ENCODE peak calls at places on chromosome X, in ten cellular contexts. One of them, this sample, is unnamed.

GRCh38 chrX:53831662-53832635 is 145.4 kb upstream of the HUWE1 start:
- DNase-seq in left ventricle myocardium inferior: no peak
- DNase-seq in GM20000: peak
- DNase-seq in RWPE1: peak
- DNase-seq in upper lobe of right lung: no peak
- DNase-seq in CD4-positive, alpha-beta T cell: peak
- DNase-seq in coronary artery: no peak
- DNase-seq in choroid plexus epithelial cell: peak
- DNase-seq in GM10248: peak
- DNase-seq in H9: peak
- DNase-seq in this sample: peak

GRCh38 chrX:11190745-11191510 is 79.8 kb downstream of the HCCS start:
- DNase-seq in H9: no peak
- DNase-seq in CD4-positive, alpha-beta T cell: no peak
- DNase-seq in left ventricle myocardium inferior: no peak
- DNase-seq in GM20000: no peak
- DNase-seq in upper lobe of right lung: no peak
- DNase-seq in choroid plexus epithelial cell: no peak
- DNase-seq in coronary artery: no peak
- DNase-seq in RWPE1: peak
- DNase-seq in GM10248: no peak
- DNase-seq in this sample: no peak

GRCh38 chrX:46554942-46555341 is 9.7 kb upstream of the ZNF674 start:
- DNase-seq in upper lobe of right lung: no peak
- DNase-seq in RWPE1: no peak
- DNase-seq in CD4-positive, alpha-beta T cell: no peak
- DNase-seq in GM20000: no peak
- DNase-seq in H9: no peak
- DNase-seq in coronary artery: no peak
- DNase-seq in GM10248: no peak
- DNase-seq in choroid plexus epithelial cell: peak
- DNase-seq in left ventricle myocardium inferior: no peak
- DNase-seq in this sample: no peak

GRCh38 chrX:134484039-134484438 is 24.1 kb downstream of the HPRT1 start:
- DNase-seq in upper lobe of right lung: no peak
- DNase-seq in coronary artery: no peak
- DNase-seq in RWPE1: no peak
- DNase-seq in H9: no peak
- DNase-seq in left ventricle myocardium inferior: no peak
- DNase-seq in CD4-positive, alpha-beta T cell: no peak
- DNase-seq in GM10248: no peak
- DNase-seq in GM20000: no peak
- DNase-seq in choroid plexus epithelial cell: peak
- DNase-seq in this sample: no peak

GRCh38 chrX:130885508-130885907 is 17.5 kb downstream of the ENOX2 start:
- DNase-seq in upper lobe of right lung: no peak
- DNase-seq in GM10248: no peak
- DNase-seq in GM20000: no peak
- DNase-seq in left ventricle myocardium inferior: no peak
- DNase-seq in RWPE1: no peak
- DNase-seq in H9: no peak
- DNase-seq in choroid plexus epithelial cell: no peak
- DNase-seq in coronary artery: no peak
- DNase-seq in CD4-positive, alpha-beta T cell: no peak
- DNase-seq in this sample: no peak

GRCh38 chrX:138925330-138925729 is 213.8 kb upstream of the FGF13 start:
- DNase-seq in H9: no peak
- DNase-seq in RWPE1: peak
- DNase-seq in CD4-positive, alpha-beta T cell: no peak
- DNase-seq in coronary artery: no peak
- DNase-seq in upper lobe of right lung: no peak
- DNase-seq in left ventricle myocardium inferior: no peak
- DNase-seq in GM20000: no peak
- DNase-seq in choroid plexus epithelial cell: peak
- DNase-seq in GM10248: no peak
- DNase-seq in this sample: no peak

GRCh38 chrX:38860106-38861013 is 59.1 kb downstream of the MID1IP1 start:
- DNase-seq in GM10248: no peak
- DNase-seq in H9: no peak
- DNase-seq in choroid plexus epithelial cell: no peak
- DNase-seq in upper lobe of right lung: no peak
- DNase-seq in coronary artery: no peak
- DNase-seq in GM20000: peak
- DNase-seq in left ventricle myocardium inferior: no peak
- DNase-seq in CD4-positive, alpha-beta T cell: no peak
- DNase-seq in RWPE1: no peak
- DNase-seq in this sample: no peak

GRCh38 chrX:111100191-111100590 is 4.2 kb downstream of the PAK3 start:
- DNase-seq in GM20000: peak
- DNase-seq in left ventricle myocardium inferior: no peak
- DNase-seq in coronary artery: no peak
- DNase-seq in RWPE1: peak
- DNase-seq in choroid plexus epithelial cell: peak
- DNase-seq in CD4-positive, alpha-beta T cell: no peak
- DNase-seq in upper lobe of right lung: no peak
- DNase-seq in H9: peak
- DNase-seq in GM10248: peak
- DNase-seq in this sample: no peak

GRCh38 chrX:69021095-69021494 is 144.2 kb downstream of the PJA1 start:
- DNase-seq in upper lobe of right lung: no peak
- DNase-seq in RWPE1: no peak
- DNase-seq in choroid plexus epithelial cell: no peak
- DNase-seq in GM10248: no peak
- DNase-seq in GM20000: no peak
- DNase-seq in H9: no peak
- DNase-seq in left ventricle myocardium inferior: no peak
- DNase-seq in CD4-positive, alpha-beta T cell: no peak
- DNase-seq in coronary artery: no peak
- DNase-seq in this sample: no peak

GRCh38 chrX:10549280-10549679 is 71.1 kb downstream of the MID1 start:
- DNase-seq in H9: no peak
- DNase-seq in upper lobe of right lung: no peak
- DNase-seq in coronary artery: no peak
- DNase-seq in left ventricle myocardium inferior: no peak
- DNase-seq in GM20000: no peak
- DNase-seq in choroid plexus epithelial cell: no peak
- DNase-seq in RWPE1: no peak
- DNase-seq in GM10248: no peak
- DNase-seq in CD4-positive, alpha-beta T cell: no peak
- DNase-seq in this sample: no peak

GRCh38 chrX:2629316-2630168 is 61.6 kb upstream of the CD99 start:
- DNase-seq in choroid plexus epithelial cell: no peak
- DNase-seq in left ventricle myocardium inferior: no peak
- DNase-seq in upper lobe of right lung: no peak
- DNase-seq in GM10248: no peak
- DNase-seq in RWPE1: no peak
- DNase-seq in CD4-positive, alpha-beta T cell: no peak
- DNase-seq in H9: no peak
- DNase-seq in GM20000: no peak
- DNase-seq in coronary artery: no peak
- DNase-seq in this sample: no peak

GRCh38 chrX:136193771-136194170 is 46.4 kb downstream of the FHL1 start:
- DNase-seq in CD4-positive, alpha-beta T cell: no peak
- DNase-seq in GM20000: no peak
- DNase-seq in coronary artery: no peak
- DNase-seq in upper lobe of right lung: no peak
- DNase-seq in RWPE1: no peak
- DNase-seq in left ventricle myocardium inferior: no peak
- DNase-seq in GM10248: no peak
- DNase-seq in choroid plexus epithelial cell: no peak
- DNase-seq in H9: no peak
- DNase-seq in this sample: no peak

GRCh38 chrX:120299928-120300327 is 11.3 kb downstream of the TMEM255A start:
- DNase-seq in GM10248: no peak
- DNase-seq in left ventricle myocardium inferior: no peak
- DNase-seq in RWPE1: no peak
- DNase-seq in upper lobe of right lung: no peak
- DNase-seq in coronary artery: no peak
- DNase-seq in H9: peak
- DNase-seq in choroid plexus epithelial cell: no peak
- DNase-seq in CD4-positive, alpha-beta T cell: no peak
- DNase-seq in GM20000: no peak
- DNase-seq in this sample: no peak

GRCh38 chrX:118521435-118521834 is 25.8 kb downstream of the DOCK11 start:
- DNase-seq in upper lobe of right lung: no peak
- DNase-seq in choroid plexus epithelial cell: peak
- DNase-seq in RWPE1: no peak
- DNase-seq in GM20000: no peak
- DNase-seq in left ventricle myocardium inferior: no peak
- DNase-seq in CD4-positive, alpha-beta T cell: no peak
- DNase-seq in H9: no peak
- DNase-seq in GM10248: no peak
- DNase-seq in coronary artery: no peak
- DNase-seq in this sample: no peak

GRCh38 chrX:13235930-13236329 is 83.9 kb downstream of the ATXN3L start:
- DNase-seq in GM10248: no peak
- DNase-seq in upper lobe of right lung: no peak
- DNase-seq in H9: no peak
- DNase-seq in CD4-positive, alpha-beta T cell: no peak
- DNase-seq in RWPE1: no peak
- DNase-seq in choroid plexus epithelial cell: peak
- DNase-seq in coronary artery: no peak
- DNase-seq in GM20000: no peak
- DNase-seq in left ventricle myocardium inferior: no peak
- DNase-seq in this sample: no peak

GRCh38 chrX:56726609-56727008 is 2.4 kb upstream of the NBDY start:
- DNase-seq in upper lobe of right lung: no peak
- DNase-seq in CD4-positive, alpha-beta T cell: no peak
- DNase-seq in left ventricle myocardium inferior: no peak
- DNase-seq in GM20000: peak
- DNase-seq in H9: no peak
- DNase-seq in choroid plexus epithelial cell: peak
- DNase-seq in coronary artery: no peak
- DNase-seq in GM10248: peak
- DNase-seq in RWPE1: no peak
- DNase-seq in this sample: no peak

DNA sequence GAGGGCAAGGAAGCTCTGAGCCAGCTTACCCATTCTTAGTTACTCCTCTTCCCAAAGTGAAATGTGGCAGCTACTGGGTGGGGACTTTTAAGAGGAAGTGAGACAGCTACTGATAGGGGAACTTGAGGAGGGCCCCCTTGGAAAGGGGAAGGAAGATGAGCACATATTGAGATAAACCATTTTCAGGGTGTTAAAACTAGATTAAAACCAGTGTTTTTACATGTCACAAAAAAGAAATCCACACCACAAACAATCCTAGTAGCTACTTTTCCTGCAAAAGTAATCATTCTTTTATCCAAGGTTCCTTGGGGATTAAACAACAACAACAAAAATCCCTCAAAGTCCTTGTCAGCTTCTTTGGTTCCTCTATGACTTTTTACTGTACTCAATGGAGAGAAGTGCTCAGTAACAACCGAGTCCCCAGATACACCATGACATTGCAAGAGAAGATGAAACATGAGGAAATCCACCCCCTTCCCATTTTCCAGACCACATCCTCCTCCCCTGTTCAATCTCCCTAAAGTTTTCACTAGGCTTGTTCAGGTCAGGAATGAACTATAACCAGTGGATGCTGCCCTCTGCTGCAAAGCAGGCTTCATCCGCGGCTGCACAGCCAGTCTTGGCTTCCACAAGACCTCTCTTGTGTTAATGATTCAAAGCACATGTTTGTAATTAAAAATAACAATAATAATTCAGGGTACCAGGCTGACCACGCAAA is 113.5 kb upstream of the TMEM164 start:
- DNase-seq in CD4-positive, alpha-beta T cell: no peak
- DNase-seq in coronary artery: no peak
- DNase-seq in upper lobe of right lung: no peak
- DNase-seq in GM10248: no peak
- DNase-seq in RWPE1: no peak
- DNase-seq in GM20000: no peak
- DNase-seq in choroid plexus epithelial cell: peak
- DNase-seq in left ventricle myocardium inferior: no peak
- DNase-seq in H9: no peak
- DNase-seq in this sample: no peak
- TF ChIP-seq CTCF in CD4-positive, alpha-beta T cell: no peak
- TF ChIP-seq CTCF in coronary artery: no peak
- TF ChIP-seq CTCF in upper lobe of right lung: no peak
- TF ChIP-seq CTCF in GM10248: no peak
- TF ChIP-seq CTCF in RWPE1: peak
- TF ChIP-seq CTCF in GM20000: no peak
- TF ChIP-seq CTCF in choroid plexus epithelial cell: peak
- TF ChIP-seq CTCF in left ventricle myocardium inferior: no peak
- TF ChIP-seq CTCF in H9: peak
- TF ChIP-seq CTCF in this sample: no peak

GRCh38 chrX:153687121-153688039 is at the start of gene SLC6A8:
- DNase-seq in GM10248: no peak
- DNase-seq in RWPE1: peak
- DNase-seq in H9: peak
- DNase-seq in GM20000: peak
- DNase-seq in left ventricle myocardium inferior: peak
- DNase-seq in upper lobe of right lung: peak
- DNase-seq in CD4-positive, alpha-beta T cell: no peak
- DNase-seq in coronary artery: no peak
- DNase-seq in choroid plexus epithelial cell: peak
- DNase-seq in this sample: peak
- TF ChIP-seq CTCF in GM10248: peak
- TF ChIP-seq CTCF in RWPE1: no peak
- TF ChIP-seq CTCF in H9: peak
- TF ChIP-seq CTCF in GM20000: no peak
- TF ChIP-seq CTCF in left ventricle myocardium inferior: peak
- TF ChIP-seq CTCF in upper lobe of right lung: peak
- TF ChIP-seq CTCF in CD4-positive, alpha-beta T cell: peak
- TF ChIP-seq CTCF in coronary artery: no peak
- TF ChIP-seq CTCF in choroid plexus epithelial cell: peak
- TF ChIP-seq CTCF in this sample: no peak

GRCh38 chrX:25022499-25023325 is 6.9 kb upstream of the ARX start:
- DNase-seq in H9: no peak
- DNase-seq in choroid plexus epithelial cell: no peak
- DNase-seq in CD4-positive, alpha-beta T cell: no peak
- DNase-seq in RWPE1: no peak
- DNase-seq in GM10248: no peak
- DNase-seq in left ventricle myocardium inferior: no peak
- DNase-seq in GM20000: no peak
- DNase-seq in coronary artery: no peak
- DNase-seq in upper lobe of right lung: no peak
- DNase-seq in this sample: no peak
- TF ChIP-seq CTCF in H9: peak
- TF ChIP-seq CTCF in choroid plexus epithelial cell: no peak
- TF ChIP-seq CTCF in CD4-positive, alpha-beta T cell: no peak
- TF ChIP-seq CTCF in RWPE1: no peak
- TF ChIP-seq CTCF in GM10248: peak
- TF ChIP-seq CTCF in left ventricle myocardium inferior: no peak
- TF ChIP-seq CTCF in GM20000: peak
- TF ChIP-seq CTCF in coronary artery: no peak
- TF ChIP-seq CTCF in upper lobe of right lung: no peak
- TF ChIP-seq CTCF in this sample: no peak

GRCh38 chrX:70436380-70436779 is 8.3 kb upstream of the DLG3 start:
- DNase-seq in CD4-positive, alpha-beta T cell: no peak
- DNase-seq in H9: peak
- DNase-seq in GM20000: no peak
- DNase-seq in RWPE1: no peak
- DNase-seq in choroid plexus epithelial cell: peak
- DNase-seq in coronary artery: no peak
- DNase-seq in GM10248: no peak
- DNase-seq in left ventricle myocardium inferior: no peak
- DNase-seq in upper lobe of right lung: no peak
- DNase-seq in this sample: no peak
- TF ChIP-seq CTCF in CD4-positive, alpha-beta T cell: no peak
- TF ChIP-seq CTCF in H9: peak
- TF ChIP-seq CTCF in GM20000: no peak
- TF ChIP-seq CTCF in RWPE1: no peak
- TF ChIP-seq CTCF in choroid plexus epithelial cell: peak
- TF ChIP-seq CTCF in coronary artery: no peak
- TF ChIP-seq CTCF in GM10248: peak
- TF ChIP-seq CTCF in left ventricle myocardium inferior: no peak
- TF ChIP-seq CTCF in upper lobe of right lung: no peak
- TF ChIP-seq CTCF in this sample: no peak

This sample was measured in activated B cell treated with CpG ODN at 0.5 μM for 24 hours.